ENCODE peak calls at places on chromosome 9, in five cellular contexts. U is heart left ventricle; G is colonic mucosa; P is naive thymus-derived CD4-positive, alpha-beta T cell; E is CD8-positive, alpha-beta memory T cell. H is an unnamed sample.

GRCh38 chr9:2481216-2481615 is 140.4 kb upstream of the VLDLR start:
- DNase-seq in U (no peak), E (no peak), P (no peak), G (no peak), H (no peak)

GRCh38 chr9:135858491-135859185 is 48.7 kb downstream of the CAMSAP1 start:
- DNase-seq in G (no peak), P (no peak), E (no peak), U (no peak), H (no peak)

GRCh38 chr9:81530407-81530810 is 158.9 kb downstream of the TLE1 start:
- DNase-seq in U (no peak), G (no peak), P (no peak), E (no peak), H (no peak)

GRCh38 chr9:94577541-94577940 is 16.1 kb downstream of the FBP2 start:
- DNase-seq in U (no peak), E (no peak), G (no peak), P (no peak), H (no peak)

GRCh38 chr9:107671588-107671987 is 182.0 kb upstream of the KLF4 start:
- DNase-seq in E (no peak), G (no peak), U (no peak), P (no peak), H (no peak)

GRCh38 chr9:137531099-137531765 is 19.0 kb downstream of the PNPLA7 start:
- DNase-seq in U (no peak), G (no peak), P (no peak), E (no peak), H (no peak)

GRCh38 chr9:20729545-20729944 is 45.5 kb downstream of the FOCAD start:
- DNase-seq in P (no peak), U (no peak), E (no peak), G (no peak), H (no peak)

GRCh38 chr9:35660966-35661413 is 2.9 kb downstream of the CCDC107 start:
- DNase-seq in E (no peak), P (no peak), G (peak; percentile 65), U (no peak), H (no peak)

GRCh38 chr9:79471577-79472543 is 99.9 kb upstream of the TLE4 start:
- DNase-seq in U (peak; percentile 27), P (peak; percentile 15), G (peak; percentile 60), E (no peak), H (peak; percentile 17)

GRCh38 chr9:17160327-17160726 is 25.5 kb downstream of the CNTLN start:
- DNase-seq in G (no peak), P (no peak), E (no peak), U (no peak), H (no peak)

GRCh38 chr9:35559792-35560530 is 45.1 kb upstream of the TESK1 start:
- DNase-seq in U (no peak), G (no peak), P (no peak), E (no peak), H (no peak)

GRCh38 chr9:110767559-110768063 is 99.0 kb downstream of the MUSK start:
- DNase-seq in G (no peak), E (no peak), U (peak; percentile 59), P (no peak), H (no peak)

GRCh38 chr9:137293094-137293481 is 9.0 kb downstream of the NRARP start:
- DNase-seq in E (no peak), P (no peak), G (peak; percentile 35), U (peak; percentile 23), H (no peak)

GRCh38 chr9:90287567-90288274 is 354.9 kb downstream of the DIRAS2 start:
- DNase-seq in U (no peak), G (no peak), E (no peak), P (no peak), H (no peak)

GRCh38 chr9:82367016-82367415 is 378.4 kb downstream of the SPATA31D1 start:
- DNase-seq in G (no peak), P (no peak), E (no peak), U (no peak), H (no peak)

GRCh38 chr9:38622083-38622674 is 1.8 kb upstream of the ANKRD18A start:
- DNase-seq in G (peak; percentile 52), P (peak; percentile 8), E (no peak), U (no peak), H (no peak)

GRCh38 chr9:98263080-98263479 is 7.6 kb upstream of the TBC1D2 start:
- DNase-seq in E (no peak), U (no peak), P (no peak), G (no peak), H (no peak)

GRCh38 chr9:37053684-37054512 is 19.8 kb upstream of the PAX5 start:
- DNase-seq in P (no peak), U (no peak), G (no peak), E (no peak), H (no peak)

GRCh38 chr9:37056521-37056920 is 22.5 kb upstream of the PAX5 start:
- DNase-seq in P (no peak), U (no peak), E (no peak), G (no peak), H (no peak)

GRCh38 chr9:37056086-37056485 is 22.0 kb upstream of the PAX5 start:
- DNase-seq in E (no peak), U (no peak), P (no peak), G (no peak), H (no peak)

DNA sequence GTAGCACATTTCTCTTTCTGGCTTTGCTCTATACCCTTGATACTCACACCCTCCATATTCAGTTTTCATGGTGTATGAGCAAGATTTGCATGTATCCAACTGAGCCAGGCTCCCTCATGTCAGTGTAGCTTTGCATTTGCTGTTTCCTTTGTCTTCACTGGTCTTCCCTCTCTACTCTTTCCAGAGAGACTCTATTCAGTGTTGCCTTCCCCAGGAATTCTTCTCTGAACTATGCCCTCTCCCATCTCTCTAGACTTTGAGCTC is 20.4 kb upstream of the PAX5 start:
- DNase-seq in E (no peak), G (no peak), P (no peak), U (no peak), H (no peak)
- H3K4me3 ChIP-seq in E (no peak overlapping the region), G (no peak overlapping the region), P (no peak overlapping the region), U (no peak overlapping the region), H (no peak overlapping the region)

GRCh38 chr9:92483896-92484545 is 1.7 kb upstream of the ASPN start:
- DNase-seq in U (no peak), E (no peak), G (no peak), P (no peak), H (no peak)

GRCh38 chr9:92484563-92484962 is 2.3 kb upstream of the ASPN start:
- DNase-seq in E (no peak), G (no peak), U (no peak), P (no peak), H (no peak)

GRCh38 chr9:92481029-92481633 is 1.2 kb downstream of the ASPN start:
- DNase-seq in U (no peak), G (no peak), P (no peak), E (no peak), H (peak; percentile 53)

GRCh38 chr9:92480332-92480771 is 2.0 kb downstream of the ASPN start:
- DNase-seq in E (no peak), P (no peak), U (no peak), G (no peak), H (no peak)

GRCh38 chr9:92482336-92482735 is at the start of gene ASPN:
- DNase-seq in G (no peak), P (no peak), E (no peak), U (no peak), H (no peak)
- H3K4me3 ChIP-seq in G (no peak within 1 kb of the TSS), P (no peak within 1 kb of the TSS), E (no peak within 1 kb of the TSS), U (peak within 1 kb of the TSS; percentile 33), H (peak within 1 kb of the TSS; percentile 38)

DNA sequence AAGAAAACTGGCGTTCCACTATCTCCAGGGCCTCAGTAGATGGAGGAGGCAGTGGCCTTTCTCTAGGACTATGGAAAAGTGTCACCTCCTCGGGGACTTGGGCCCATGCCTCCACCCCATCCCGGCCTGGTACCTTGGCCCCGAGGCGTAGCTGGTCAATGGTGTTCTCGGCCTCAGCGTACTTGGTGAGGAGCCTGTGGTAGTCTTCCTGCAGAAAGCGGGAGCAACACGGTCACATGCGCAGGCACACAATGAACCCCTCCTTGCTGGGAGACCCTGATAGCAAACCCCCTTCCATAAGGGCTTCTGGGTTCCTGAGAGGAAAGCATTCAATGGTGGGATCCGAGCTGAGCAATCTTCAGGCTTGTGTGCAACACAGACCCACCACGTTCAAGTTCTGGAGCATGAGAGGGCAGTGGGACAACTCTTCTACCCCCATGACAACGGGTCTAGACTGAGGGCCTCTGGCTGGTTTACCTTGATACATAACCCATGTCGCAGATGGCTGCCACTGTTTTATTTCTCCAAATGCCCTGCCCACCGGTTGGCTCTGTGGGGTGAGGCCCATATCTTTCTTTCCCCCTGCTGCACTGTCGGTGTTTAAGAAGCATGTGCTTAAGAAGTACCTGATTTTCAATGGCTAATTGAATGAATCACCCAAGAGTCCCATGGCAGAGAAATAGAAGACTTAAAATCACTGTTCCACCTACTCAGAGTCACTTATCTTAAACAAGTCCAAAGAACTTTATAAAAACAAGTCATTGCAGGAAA is 13.6 kb downstream of the AKNA start:
- DNase-seq in U (no peak), E (no peak), P (no peak), G (no peak), H (no peak)
- H3K4me3 ChIP-seq in U (no peak overlapping the region), E (no peak overlapping the region), P (peak overlapping the region; percentile 15), G (no peak overlapping the region), H (peak overlapping the region; percentile 47)

GRCh38 chr9:130024597-130024994 is 18.4 kb downstream of the FNBP1 start:
- DNase-seq in U (no peak), E (no peak), G (no peak), P (no peak), H (no peak)
- H3K4me3 ChIP-seq in U (no peak overlapping the region), E (no peak overlapping the region), G (no peak overlapping the region), P (no peak overlapping the region), H (peak overlapping the region; percentile 2)

GRCh38 chr9:19378154-19378553 is 1.9 kb downstream of the RPS6 start:
- DNase-seq in E (no peak), G (no peak), P (no peak), U (no peak), H (no peak)

GRCh38 chr9:19376931-19377330 is 3.1 kb downstream of the RPS6 start:
- DNase-seq in E (no peak), U (no peak), G (no peak), P (no peak), H (no peak)

GRCh38 chr9:19379283-19379682 is 753 bp downstream of the RPS6 start:
- DNase-seq in G (no peak), U (no peak), P (no peak), E (no peak), H (no peak)

GRCh38 chr9:19379697-19380046 is 364 bp downstream of the RPS6 start:
- DNase-seq in E (peak; percentile 31), G (peak; percentile 43), U (no peak), P (no peak), H (peak; percentile 70)

GRCh38 chr9:19378647-19379046 is 1.4 kb downstream of the RPS6 start:
- DNase-seq in G (no peak), E (no peak), P (no peak), U (no peak), H (no peak)
- H3K4me3 ChIP-seq in G (peak overlapping the region; percentile 75), E (peak overlapping the region; percentile 97), P (peak overlapping the region; percentile 89), U (peak overlapping the region; percentile 60), H (peak overlapping the region; percentile 94)

GRCh38 chr9:127563579-127563978 is 48.5 kb upstream of the STXBP1 start:
- DNase-seq in G (no peak), E (no peak), P (no peak), U (no peak), H (no peak)
- H3K4me3 ChIP-seq in G (no peak overlapping the region), E (no peak overlapping the region), P (no peak overlapping the region), U (no peak overlapping the region), H (no peak overlapping the region)